ENCODE peak calls at places on chromosome 4, in seven cellular contexts. D is foreskin fibroblast, I is transverse colon, X is GM23248, N is tibial nerve, E is epithelial cell of esophagus, B is fibroblast of mammary gland. C is an unnamed sample.

GRCh38 chr4:1297456-1298325 is 8.0 kb downstream of the MAEA start:
- DNase-seq in D (no peak), I (no peak), X (no peak), N (no peak), E (no peak), B (no peak), C (no peak)

GRCh38 chr4:23455482-23455881 is 434.4 kb downstream of the PPARGC1A start:
- DNase-seq in D (no peak), I (no peak), X (no peak), N (no peak), E (no peak), B (no peak), C (no peak)

GRCh38 chr4:89161841-89162240 is 50.5 kb downstream of the TIGD2 start:
- DNase-seq in D (peak), I (no peak), X (peak), N (no peak), E (peak), B (peak), C (peak)

GRCh38 chr4:94409947-94410346 is 41.8 kb upstream of the PDLIM5 start:
- DNase-seq in D (no peak), I (no peak), X (peak), N (no peak), E (no peak), B (peak), C (peak)

GRCh38 chr4:36427696-36428095 is 146.3 kb downstream of the DTHD1 start:
- DNase-seq in D (no peak), I (no peak), X (no peak), N (no peak), E (no peak), B (no peak), C (no peak)

GRCh38 chr4:83851261-83852084 is 315.6 kb downstream of the GPAT3 start:
- DNase-seq in D (no peak), I (no peak), X (peak), N (no peak), E (peak), B (peak), C (peak)

GRCh38 chr4:168848112-168848511 is 161.9 kb downstream of the CBR4 start:
- DNase-seq in D (no peak), I (no peak), X (peak), N (no peak), E (peak), B (peak), C (peak)

GRCh38 chr4:123536225-123536624 is 139.6 kb downstream of the SPRY1 start:
- DNase-seq in D (no peak), I (no peak), X (no peak), N (no peak), E (no peak), B (no peak), C (no peak)

GRCh38 chr4:37522996-37523395 is 163.2 kb downstream of the RELL1 start:
- DNase-seq in D (no peak), I (no peak), X (peak), N (no peak), E (no peak), B (no peak), C (no peak)

GRCh38 chr4:100907465-100908454 is 389.9 kb upstream of the EMCN start:
- DNase-seq in D (no peak), I (no peak), X (peak), N (no peak), E (peak), B (peak), C (peak)

GRCh38 chr4:137952116-137952515 is 290.0 kb downstream of the SLC7A11 start:
- DNase-seq in D (peak), I (no peak), X (no peak), N (no peak), E (no peak), B (peak), C (peak)

GRCh38 chr4:78056265-78057129 is 626 bp upstream of the FRAS1 start:
- DNase-seq in D (peak), I (peak), X (peak), N (peak), E (peak), B (peak), C (peak)

GRCh38 chr4:168690199-168690598 is 193.3 kb downstream of the PALLD start:
- DNase-seq in D (no peak), I (no peak), X (no peak), N (no peak), E (no peak), B (no peak), C (no peak)

GRCh38 chr4:26032142-26032541 is 118.1 kb downstream of the SMIM20 start:
- DNase-seq in D (peak), I (no peak), X (peak), N (no peak), E (peak), B (peak), C (peak)

GRCh38 chr4:45554423-45554822 is 569.4 kb downstream of the GABRG1 start:
- DNase-seq in D (no peak), I (no peak), X (peak), N (no peak), E (no peak), B (peak), C (no peak)

GRCh38 chr4:177131736-177132135 is 177.9 kb upstream of the NEIL3 start:
- DNase-seq in D (no peak), I (no peak), X (no peak), N (no peak), E (peak), B (no peak), C (no peak)

GRCh38 chr4:7191546-7192251 is 639 bp upstream of the SORCS2 start:
- DNase-seq in D (no peak), I (no peak), X (no peak), N (no peak), E (no peak), B (no peak), C (no peak)

GRCh38 chr4:103008875-103009729 is 10.4 kb downstream of the SLC9B1 start:
- DNase-seq in D (peak), I (no peak), X (peak), N (peak), E (peak), B (peak), C (peak)

GRCh38 chr4:75916091-75916661 is 13.9 kb upstream of the PPEF2 start:
- DNase-seq in D (peak), I (peak), X (peak), N (no peak), E (peak), B (peak), C (peak)

GRCh38 chr4:186010821-186011220 is 58.1 kb upstream of the TLR3 start:
- DNase-seq in D (no peak), I (no peak), X (no peak), N (no peak), E (no peak), B (no peak), C (no peak)

GRCh38 chr4:163494360-163495241 is at the start of gene TMA16:
- DNase-seq in D (peak), I (peak), X (peak), N (peak), E (peak), B (peak), C (peak)

GRCh38 chr4:111602848-111603247 is 542.4 kb upstream of the FAM241A start:
- DNase-seq in D (no peak), I (no peak), X (peak), N (no peak), E (peak), B (peak), C (peak)

GRCh38 chr4:54499308-54500074 is 158.3 kb upstream of the KIT start:
- DNase-seq in D (peak), I (no peak), X (peak), N (no peak), E (peak), B (no peak), C (no peak)

GRCh38 chr4:168139336-168139735 is 47.0 kb downstream of the ANXA10 start:
- DNase-seq in D (peak), I (no peak), X (peak), N (no peak), E (peak), B (peak), C (peak)

GRCh38 chr4:103496800-103497199 is 223.0 kb downstream of the TACR3 start:
- DNase-seq in D (no peak), I (no peak), X (no peak), N (no peak), E (no peak), B (no peak), C (no peak)

GRCh38 chr4:169335331-169335730 is 64.6 kb upstream of the SH3RF1 start:
- DNase-seq in D (no peak), I (no peak), X (peak), N (no peak), E (peak), B (no peak), C (peak)

GRCh38 chr4:186192068-186192751 is 843 bp downstream of the CYP4V2 start:
- DNase-seq in D (peak), I (peak), X (peak), N (peak), E (peak), B (peak), C (peak)

GRCh38 chr4:161949941-161950725 is 213.7 kb downstream of the FSTL5 start:
- DNase-seq in D (peak), I (no peak), X (peak), N (no peak), E (peak), B (peak), C (no peak)

GRCh38 chr4:55866973-55867574 is 13.6 kb downstream of the EXOC1 start:
- DNase-seq in D (peak), I (no peak), X (peak), N (no peak), E (peak), B (peak), C (peak)

GRCh38 chr4:168309781-168310180 is 8.8 kb downstream of the DDX60 start:
- DNase-seq in D (peak), I (no peak), X (no peak), N (no peak), E (no peak), B (no peak), C (peak)

GRCh38 chr4:118033148-118034060 is 882 bp upstream of the NDST3 start:
- DNase-seq in D (peak), I (peak), X (peak), N (no peak), E (peak), B (peak), C (peak)

GRCh38 chr4:95637047-95637600 is 88.4 kb upstream of the UNC5C start:
- DNase-seq in D (no peak), I (no peak), X (no peak), N (no peak), E (peak), B (peak), C (peak)

GRCh38 chr4:159269143-159269542 is 166.3 kb downstream of the RAPGEF2 start:
- DNase-seq in D (no peak), I (no peak), X (no peak), N (no peak), E (no peak), B (no peak), C (no peak)

GRCh38 chr4:159269956-159270355 is 167.1 kb downstream of the RAPGEF2 start:
- DNase-seq in D (no peak), I (no peak), X (no peak), N (no peak), E (no peak), B (no peak), C (no peak)

GRCh38 chr4:159267940-159268327 is 165.1 kb downstream of the RAPGEF2 start:
- DNase-seq in D (no peak), I (no peak), X (peak), N (no peak), E (no peak), B (peak), C (peak)

GRCh38 chr4:159267023-159267939 is 164.4 kb downstream of the RAPGEF2 start:
- DNase-seq in D (no peak), I (no peak), X (peak), N (no peak), E (no peak), B (no peak), C (peak)

GRCh38 chr4:159268607-159269006 is 165.7 kb downstream of the RAPGEF2 start:
- DNase-seq in D (no peak), I (no peak), X (peak), N (no peak), E (no peak), B (peak), C (peak)
- H3K4me3 ChIP-seq in D (no peak), I (no peak), X (peak), N (peak), E (no peak), B (no peak), C (peak)

DNA sequence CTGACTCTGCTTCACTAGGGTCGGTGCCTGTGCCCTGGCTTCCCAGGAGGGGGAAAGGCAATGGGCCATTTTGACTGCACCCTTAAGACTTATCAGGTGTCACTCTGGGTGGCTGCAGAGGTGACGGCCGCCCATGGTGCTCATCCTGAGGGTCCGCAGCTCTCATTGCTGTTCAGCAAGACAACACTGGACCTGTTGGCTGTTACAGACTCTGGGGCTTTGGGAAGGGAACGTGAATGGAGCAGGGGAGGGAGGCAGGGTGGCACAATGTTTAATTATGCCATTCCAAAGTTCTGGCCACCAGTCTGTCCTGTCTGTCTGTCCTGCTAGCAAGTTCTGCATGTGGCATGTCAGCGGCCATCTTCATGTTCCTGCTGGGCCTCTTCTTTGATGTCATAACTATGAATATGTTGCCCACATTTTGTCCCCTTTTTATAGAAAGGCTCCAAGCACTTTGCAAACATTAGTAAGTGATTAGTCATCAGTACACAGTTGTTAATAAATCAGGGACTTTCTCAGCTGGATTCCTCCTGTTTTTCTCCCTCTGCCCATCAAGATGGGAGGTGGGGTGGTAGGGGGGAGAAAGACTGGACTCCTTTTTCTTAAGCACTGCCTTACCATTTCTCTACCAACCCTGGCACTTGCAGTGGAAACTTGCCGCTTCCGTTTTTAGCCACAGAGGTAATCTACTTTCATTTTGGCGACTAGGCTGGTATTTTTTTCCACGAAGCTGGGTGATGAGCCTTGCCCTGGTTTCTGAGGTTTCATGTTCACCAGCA is 88.7 kb upstream of the TRIM2 start:
- DNase-seq in D (peak), I (peak), X (peak), N (no peak), E (peak), B (peak), C (peak)
- H3K4me3 ChIP-seq in D (peak), I (no peak), X (peak), N (peak), E (no peak), B (peak), C (peak)

DNA sequence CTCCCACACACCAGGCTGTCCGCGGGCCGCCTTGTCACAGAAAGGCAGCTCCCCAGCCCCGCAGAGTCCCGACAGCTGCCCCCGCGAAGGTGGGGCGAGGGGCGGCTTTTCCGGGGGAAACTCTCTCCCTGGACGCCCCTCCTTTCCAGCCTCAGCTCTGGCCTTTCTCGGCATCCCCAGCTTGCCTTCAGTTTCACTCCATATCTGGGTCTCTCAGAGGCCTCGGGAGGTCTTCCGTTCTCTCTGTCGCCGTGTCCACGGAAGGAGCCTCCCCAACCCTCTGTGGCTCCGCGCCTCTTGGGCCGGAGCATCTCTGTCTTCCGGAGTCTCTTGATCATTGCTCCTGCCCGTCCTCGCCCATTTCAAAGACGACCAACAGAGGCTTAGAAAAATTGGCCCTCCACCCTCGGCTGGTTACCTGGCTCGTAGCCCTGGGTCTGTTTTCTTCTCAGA is 6.1 kb upstream of the MSX1 start:
- DNase-seq in D (no peak), I (no peak), X (peak), N (no peak), E (no peak), B (no peak), C (no peak)
- H3K4me3 ChIP-seq in D (peak), I (no peak), X (peak), N (peak), E (no peak), B (peak), C (peak)

GRCh38 chr4:147591048-147591577 is 26.1 kb upstream of the TMEM184C start:
- DNase-seq in D (no peak), I (no peak), X (no peak), N (no peak), E (peak), B (no peak), C (peak)

GRCh38 chr4:147594107-147594506 is 23.1 kb upstream of the TMEM184C start:
- DNase-seq in D (no peak), I (no peak), X (no peak), N (no peak), E (no peak), B (no peak), C (no peak)

GRCh38 chr4:147589586-147589985 is 27.6 kb upstream of the TMEM184C start:
- DNase-seq in D (no peak), I (no peak), X (peak), N (no peak), E (no peak), B (no peak), C (no peak)

GRCh38 chr4:147587061-147587460 is 30.1 kb upstream of the TMEM184C start:
- DNase-seq in D (no peak), I (no peak), X (no peak), N (no peak), E (no peak), B (no peak), C (no peak)

GRCh38 chr4:147590249-147590920 is 26.8 kb upstream of the TMEM184C start:
- DNase-seq in D (peak), I (peak), X (peak), N (peak), E (peak), B (peak), C (peak)
- H3K4me3 ChIP-seq in D (no peak), I (no peak), X (peak), N (no peak), E (no peak), B (no peak), C (no peak)

GRCh38 chr4:154744341-154744948 is 645 bp downstream of the LRAT start:
- DNase-seq in D (no peak), I (no peak), X (no peak), N (no peak), E (no peak), B (no peak), C (no peak)
- H3K4me3 ChIP-seq in D (no peak), I (no peak), X (no peak), N (peak), E (peak), B (peak), C (no peak)

GRCh38 chr4:10019521-10020051 is 1.7 kb downstream of the SLC2A9 start:
- DNase-seq in D (no peak), I (no peak), X (no peak), N (no peak), E (peak), B (no peak), C (no peak)
- H3K4me3 ChIP-seq in D (peak), I (no peak), X (peak), N (no peak), E (peak), B (no peak), C (peak)

DNA sequence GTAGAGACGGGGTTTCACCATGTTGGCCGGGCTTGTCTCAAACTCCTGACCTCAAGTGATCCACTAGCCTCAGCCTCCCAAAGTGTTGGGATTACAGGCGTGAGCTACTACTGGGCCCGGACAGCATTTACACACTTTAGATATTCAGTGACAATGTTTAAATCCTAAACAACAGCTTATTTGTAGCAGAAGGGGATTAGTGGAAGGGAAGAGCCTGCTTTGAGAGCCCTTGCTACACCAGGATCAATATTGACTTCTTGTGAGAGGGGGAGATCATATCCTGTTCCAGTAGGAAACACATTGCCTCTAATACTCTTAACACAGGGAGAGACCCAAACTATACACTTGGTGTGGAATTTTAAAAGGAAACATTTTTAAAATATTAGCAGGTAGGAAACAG is 7.1 kb downstream of the MGST2 start:
- DNase-seq in D (no peak), I (no peak), X (no peak), N (no peak), E (no peak), B (no peak), C (no peak)
- H3K4me3 ChIP-seq in D (no peak), I (no peak), X (no peak), N (no peak), E (no peak), B (no peak), C (no peak)

DNA sequence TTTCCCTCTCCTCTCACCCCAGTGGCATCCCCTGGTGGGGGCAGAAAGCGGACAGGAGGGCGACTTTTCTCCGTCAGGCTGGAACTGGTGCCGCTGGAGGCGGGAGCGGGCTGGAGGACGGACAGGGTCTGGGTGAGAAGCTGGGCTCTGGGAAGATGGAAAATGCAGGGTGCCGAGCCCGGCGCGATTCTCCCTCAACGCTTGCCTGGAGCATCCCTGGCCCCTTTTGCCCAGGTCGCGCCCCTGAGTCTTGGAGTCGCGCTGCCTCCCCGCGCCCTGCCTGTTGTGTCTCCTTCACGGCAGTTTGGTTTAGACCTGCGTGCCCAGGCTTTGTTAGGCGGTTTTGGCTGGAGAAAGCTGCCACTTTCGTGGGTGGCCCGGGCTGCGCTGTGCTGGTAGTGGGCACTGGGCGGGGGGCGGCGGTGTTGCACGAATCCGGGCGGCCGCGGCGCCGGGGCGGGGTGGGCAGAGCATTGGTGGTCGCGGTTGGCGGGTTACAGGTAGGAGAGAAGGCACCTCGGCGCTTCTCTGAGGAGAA is 2.0 kb downstream of the ADGRL3 start:
- DNase-seq in D (no peak), I (no peak), X (no peak), N (no peak), E (no peak), B (no peak), C (no peak)
- H3K4me3 ChIP-seq in D (no peak), I (peak), X (no peak), N (peak), E (peak), B (no peak), C (no peak)

DNA sequence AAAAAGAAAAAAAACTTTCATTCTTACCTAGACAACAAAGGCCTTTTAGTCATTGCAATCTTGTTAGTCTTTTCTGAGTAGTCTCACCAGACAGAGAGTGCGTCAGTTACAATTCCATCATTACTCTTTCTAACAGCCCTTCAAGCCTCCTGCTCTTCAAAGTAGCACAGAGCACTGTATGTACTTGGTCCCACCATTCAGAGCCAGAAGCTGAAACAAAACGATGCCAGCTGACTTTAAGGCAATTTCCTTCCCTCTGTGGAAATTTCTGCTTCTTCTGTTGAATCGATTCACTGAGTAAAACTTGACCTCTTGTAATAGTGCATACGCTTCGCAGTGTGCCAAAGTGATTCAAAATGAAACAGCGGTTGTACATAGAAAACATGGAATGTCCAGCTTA is 57.7 kb upstream of the TENM3 start:
- DNase-seq in D (no peak), I (no peak), X (no peak), N (no peak), E (no peak), B (peak), C (no peak)
- H3K4me3 ChIP-seq in D (no peak), I (no peak), X (no peak), N (no peak), E (no peak), B (no peak), C (no peak)